ENCODE peak calls at places on chromosomes 3 and 15, in five cellular contexts. Q is NCI-H2081, O is NCI-H524, V is choroid plexus epithelial cell, H is right lobe of liver. F is an unnamed sample.

GRCh38 chr3:96806336-96806735 is 8.1 kb upstream of the EPHA6 start:
- DNase-seq in Q (no peak), O (no peak), V (no peak), H (no peak), F (no peak)

GRCh38 chr3:128091586-128091985 is 32.0 kb downstream of the RUVBL1 start:
- DNase-seq in Q (no peak), O (no peak), V (no peak), H (no peak), F (no peak)

GRCh38 chr3:19364150-19364549 is 215.8 kb downstream of the KCNH8 start:
- DNase-seq in Q (no peak), O (no peak), V (no peak), H (no peak), F (no peak)

GRCh38 chr15:78023081-78023665 is 54.3 kb downstream of the TBC1D2B start:
- DNase-seq in Q (no peak), O (no peak), V (no peak), H (peak), F (no peak)

GRCh38 chr3:65761890-65762605 is 276.7 kb downstream of the MAGI1 start:
- DNase-seq in Q (no peak), O (no peak), V (no peak), H (no peak), F (no peak)

GRCh38 chr3:126394179-126394976 is at the start of gene CFAP100:
- DNase-seq in Q (no peak), O (peak), V (peak), H (peak), F (no peak)

GRCh38 chr15:34132881-34133280 is 31.0 kb downstream of the PGBD4 start:
- DNase-seq in Q (no peak), O (no peak), V (peak), H (no peak), F (no peak)

GRCh38 chr15:47283231-47283630 is 434.1 kb upstream of the SEMA6D start:
- DNase-seq in Q (no peak), O (no peak), V (no peak), H (no peak), F (no peak)

GRCh38 chr3:171883257-171883892 is 40.2 kb downstream of the TMEM212 start:
- DNase-seq in Q (no peak), O (no peak), V (no peak), H (no peak), F (no peak)

GRCh38 chr3:194508486-194509449 is 22.0 kb upstream of the ATP13A3 start:
- DNase-seq in Q (peak), O (no peak), V (no peak), H (no peak), F (no peak)

GRCh38 chr3:167493240-167493639 is 19.4 kb upstream of the SERPINI2 start:
- DNase-seq in Q (no peak), O (no peak), V (no peak), H (no peak), F (no peak)

GRCh38 chr3:172550347-172550943 is 27.2 kb upstream of the TNFSF10 start:
- DNase-seq in Q (no peak), O (no peak), V (peak), H (no peak), F (peak)

GRCh38 chr3:57755368-57756021 is 614 bp upstream of the SLMAP start:
- DNase-seq in Q (peak), O (no peak), V (peak), H (peak), F (peak)

GRCh38 chr15:48520376-48521155 is 124.9 kb downstream of the FBN1 start:
- DNase-seq in Q (no peak), O (peak), V (peak), H (no peak), F (no peak)

GRCh38 chr3:12484983-12485327 is 675 bp downstream of the TSEN2 start:
- DNase-seq in Q (peak), O (peak), V (peak), H (no peak), F (no peak)

GRCh38 chr3:5277612-5278236 is 90.2 kb downstream of the EDEM1 start:
- DNase-seq in Q (no peak), O (no peak), V (no peak), H (no peak), F (no peak)

GRCh38 chr3:12963869-12964712 is 109.1 kb downstream of the IQSEC1 start:
- DNase-seq in Q (peak), O (peak), V (peak), H (no peak), F (no peak)

GRCh38 chr3:79005084-79005483 is 762.7 kb downstream of the ROBO1 start:
- DNase-seq in Q (no peak), O (no peak), V (peak), H (no peak), F (no peak)

GRCh38 chr15:57553526-57553925 is 38.2 kb upstream of the MYZAP start:
- DNase-seq in Q (no peak), O (peak), V (no peak), H (no peak), F (no peak)

GRCh38 chr3:37712387-37712786 is 149.3 kb upstream of the CTDSPL start:
- DNase-seq in Q (no peak), O (no peak), V (no peak), H (no peak), F (no peak)

GRCh38 chr15:76972420-76973361 is 22.2 kb upstream of the PSTPIP1 start:
- DNase-seq in Q (no peak), O (no peak), V (no peak), H (no peak), F (no peak)

GRCh38 chr3:72295276-72295973 is 510.5 kb upstream of the PROK2 start:
- DNase-seq in Q (no peak), O (no peak), V (no peak), H (no peak), F (no peak)

GRCh38 chr15:48010321-48010720 is 110.5 kb upstream of the SLC24A5 start:
- DNase-seq in Q (no peak), O (no peak), V (peak), H (no peak), F (no peak)

GRCh38 chr3:144175644-144176425 is 204.2 kb downstream of the DIPK2A start:
- DNase-seq in Q (no peak), O (no peak), V (no peak), H (no peak), F (no peak)

GRCh38 chr15:39344662-39345141 is 236.2 kb upstream of the THBS1 start:
- DNase-seq in Q (peak), O (no peak), V (no peak), H (no peak), F (no peak)

GRCh38 chr15:48703544-48703943 is 58.0 kb upstream of the FBN1 start:
- DNase-seq in Q (no peak), O (no peak), V (no peak), H (no peak), F (no peak)

GRCh38 chr3:2024037-2024436 is 74.6 kb upstream of the CNTN4 start:
- DNase-seq in Q (no peak), O (no peak), V (peak), H (no peak), F (no peak)

GRCh38 chr3:159619341-159619885 is 369.2 kb upstream of the IL12A start:
- DNase-seq in Q (peak), O (peak), V (peak), H (no peak), F (no peak)

GRCh38 chr15:76983588-76984379 is 11.1 kb upstream of the PSTPIP1 start:
- DNase-seq in Q (no peak), O (no peak), V (peak), H (no peak), F (no peak)

GRCh38 chr15:91548588-91548987 is 304.9 kb upstream of the SLCO3A1 start:
- DNase-seq in Q (no peak), O (no peak), V (no peak), H (no peak), F (no peak)

GRCh38 chr3:169999433-169999832 is 32.8 kb downstream of the SEC62 start:
- DNase-seq in Q (no peak), O (no peak), V (no peak), H (no peak), F (no peak)

GRCh38 chr15:75437721-75438120 is 13.8 kb downstream of the SIN3A start:
- DNase-seq in Q (no peak), O (no peak), V (no peak), H (no peak), F (no peak)

GRCh38 chr15:85379403-85380131 is 836 bp upstream of the AKAP13 start:
- DNase-seq in Q (no peak), O (no peak), V (peak), H (no peak), F (peak)

GRCh38 chr15:35874260-35874905 is 328.4 kb upstream of the DPH6 start:
- DNase-seq in Q (no peak), O (no peak), V (peak), H (no peak), F (no peak)

GRCh38 chr3:47082519-47082918 is 81.4 kb downstream of the SETD2 start:
- DNase-seq in Q (no peak), O (no peak), V (peak), H (no peak), F (no peak)

GRCh38 chr3:158659454-158660237 is 12.8 kb downstream of the LXN start:
- DNase-seq in Q (peak), O (peak), V (peak), H (peak), F (peak)

GRCh38 chr3:195245531-195245951 is 25.4 kb downstream of the XXYLT1 start:
- DNase-seq in Q (no peak), O (no peak), V (no peak), H (no peak), F (no peak)

GRCh38 chr3:194129581-194130133 is 6.3 kb upstream of the HES1 start:
- DNase-seq in Q (no peak), O (no peak), V (peak), H (peak), F (peak)

GRCh38 chr15:57544840-57545239 is 46.9 kb upstream of the MYZAP start:
- DNase-seq in Q (no peak), O (no peak), V (no peak), H (no peak), F (no peak)